ENCODE peak calls at places on chromosomes 5 and 9, in nine cellular contexts. H is psoas muscle; I is neuronal stem cell; P is PC-9; S is CD8-positive, alpha-beta memory T cell; U is bronchial epithelial cell; L is HCT116; A is mucosa of descending colon; O is heart left ventricle. K is an unnamed sample.

GRCh38 chr9:33446507-33447403 is 638 bp downstream of the AQP3 start:
- DNase-seq in A (peak; percentile 61), I (no peak), S (peak; percentile 47), U (peak; percentile 70), P (peak; percentile 47), H (peak; percentile 61), O (peak; percentile 51), L (no peak), K (peak; percentile 38)

GRCh38 chr9:136117291-136118060 is 1.2 kb downstream of the TMEM250 start:
- DNase-seq in U (no peak), L (no peak), A (peak; percentile 73), O (peak; percentile 75), I (no peak), H (no peak), S (no peak), P (no peak), K (no peak)

GRCh38 chr5:145668714-145669113 is 166.4 kb downstream of the PRELID2 start:
- DNase-seq in P (no peak), L (no peak), U (no peak), I (no peak), A (no peak), H (no peak), S (no peak), O (no peak), K (no peak)

GRCh38 chr5:167861134-167861930 is 430.1 kb upstream of the WWC1 start:
- DNase-seq in A (no peak), O (peak; percentile 11), U (no peak), L (no peak), H (peak; percentile 9), P (no peak), I (peak; percentile 58), S (no peak), K (no peak)

GRCh38 chr9:124629600-124629999 is 122.4 kb upstream of the NR5A1 start:
- DNase-seq in L (no peak), O (no peak), H (no peak), A (no peak), S (no peak), U (peak; percentile 64), P (no peak), I (no peak), K (no peak)

GRCh38 chr5:54226215-54226614 is 84.2 kb downstream of the ARL15 start:
- DNase-seq in P (no peak), U (no peak), L (no peak), A (no peak), S (no peak), H (no peak), I (no peak), O (no peak), K (no peak)

GRCh38 chr5:137470111-137470920 is 28.8 kb downstream of the SPOCK1 start:
- DNase-seq in U (peak; percentile 99), S (no peak), O (no peak), P (peak; percentile 37), H (peak; percentile 71), I (no peak), A (no peak), L (no peak), K (peak; percentile 88)

GRCh38 chr9:83304686-83305085 is 233.5 kb downstream of the FRMD3 start:
- DNase-seq in O (peak; percentile 92), H (peak; percentile 80), I (no peak), P (no peak), S (no peak), A (peak; percentile 38), U (no peak), L (no peak), K (no peak)

GRCh38 chr5:93586948-93587918 is 4.2 kb downstream of the NR2F1 start:
- DNase-seq in I (no peak), H (no peak), L (no peak), O (no peak), U (no peak), A (no peak), P (no peak), S (no peak), K (no peak)

GRCh38 chr9:3331801-3332200 is 194.0 kb downstream of the RFX3 start:
- DNase-seq in S (no peak), P (no peak), H (no peak), A (no peak), L (peak; percentile 18), I (no peak), U (no peak), O (no peak), K (no peak)

GRCh38 chr5:66518753-66519152 is 77.4 kb upstream of the MAST4 start:
- DNase-seq in H (no peak), O (no peak), I (no peak), S (no peak), A (no peak), U (peak; percentile 90), P (no peak), L (no peak), K (no peak)

GRCh38 chr5:137096149-137097103 is 402.7 kb downstream of the SPOCK1 start:
- DNase-seq in I (no peak), P (no peak), A (no peak), O (no peak), U (peak; percentile 83), H (no peak), S (no peak), L (no peak), K (no peak)

GRCh38 chr9:126411225-126411947 is 84.8 kb downstream of the MVB12B start:
- DNase-seq in O (no peak), P (peak; percentile 26), S (no peak), H (no peak), U (peak; percentile 87), I (no peak), A (no peak), L (no peak), K (peak; percentile 25)

GRCh38 chr5:138725153-138725884 is 27.9 kb upstream of the CTNNA1 start:
- DNase-seq in O (peak; percentile 42), L (peak; percentile 86), H (peak; percentile 28), S (no peak), U (peak; percentile 97), I (peak; percentile 24), A (no peak), P (peak; percentile 99), K (peak; percentile 45)

GRCh38 chr9:134329886-134330285 is 3.6 kb downstream of the RXRA start:
- DNase-seq in S (no peak), A (peak; percentile 71), P (no peak), H (peak; percentile 76), L (no peak), O (no peak), I (no peak), U (peak; percentile 42), K (no peak)

GRCh38 chr5:128271859-128272446 is 188.4 kb downstream of the SLC12A2 start:
- DNase-seq in P (peak; percentile 79), S (no peak), A (no peak), O (peak; percentile 31), H (no peak), U (peak; percentile 89), I (no peak), L (peak; percentile 43), K (peak; percentile 37)

GRCh38 chr9:95840096-95840495 is 35.4 kb upstream of the ERCC6L2 start:
- DNase-seq in O (no peak), L (no peak), P (no peak), A (no peak), S (no peak), I (no peak), H (no peak), U (no peak), K (no peak)

GRCh38 chr5:102807878-102808502 is 52.9 kb downstream of the PAM start:
- DNase-seq in L (no peak), H (no peak), I (peak; percentile 15), A (no peak), O (no peak), P (no peak), S (no peak), U (no peak), K (peak; percentile 86)

GRCh38 chr5:177482359-177482795 is 8.9 kb upstream of the DBN1 start:
- DNase-seq in P (peak; percentile 19), H (no peak), S (no peak), A (no peak), U (no peak), I (no peak), L (no peak), O (no peak), K (no peak)

GRCh38 chr9:90857855-90858254 is 56.2 kb downstream of the SYK start:
- DNase-seq in H (no peak), A (no peak), U (no peak), S (no peak), P (no peak), I (no peak), L (no peak), O (no peak), K (no peak)

GRCh38 chr9:90860826-90861225 is 59.2 kb downstream of the SYK start:
- DNase-seq in P (no peak), O (no peak), S (no peak), I (no peak), H (no peak), A (no peak), U (no peak), L (no peak), K (no peak)

GRCh38 chr9:90857103-90857502 is 55.5 kb downstream of the SYK start:
- DNase-seq in L (no peak), A (no peak), I (no peak), P (no peak), S (no peak), H (no peak), O (no peak), U (no peak), K (no peak)

GRCh38 chr9:90860382-90860781 is 58.8 kb downstream of the SYK start:
- DNase-seq in H (no peak), I (no peak), O (no peak), A (no peak), P (no peak), U (no peak), L (no peak), S (no peak), K (no peak)

GRCh38 chr9:90858505-90858904 is 56.9 kb downstream of the SYK start:
- DNase-seq in U (no peak), P (no peak), S (no peak), H (no peak), I (no peak), A (no peak), L (no peak), O (no peak), K (no peak)
- H3K36me3 ChIP-seq in U (peaks cover 5% of the 10 kb centered on the region), P (no peaks in the 10 kb centered on the region), S (no peaks in the 10 kb centered on the region), H (no peaks in the 10 kb centered on the region), I (no peaks in the 10 kb centered on the region), A (no peaks in the 10 kb centered on the region), L (no peaks in the 10 kb centered on the region), O (peaks cover 22% of the 10 kb centered on the region), K (no peaks in the 10 kb centered on the region)

GRCh38 chr9:71710856-71711255 is 57.5 kb downstream of the CEMIP2 start:
- DNase-seq in L (no peak), I (no peak), U (peak; percentile 70), P (no peak), A (no peak), S (no peak), O (no peak), H (no peak), K (no peak)
- H3K36me3 ChIP-seq in L (peaks cover 2% of the 10 kb centered on the region), I (peaks cover 98% of the 10 kb centered on the region), U (peaks cover 7% of the 10 kb centered on the region), P (peaks cover 50% of the 10 kb centered on the region), A (peaks cover 9% of the 10 kb centered on the region), S (peaks cover 54% of the 10 kb centered on the region), O (peaks cover 94% of the 10 kb centered on the region), H (peaks cover 81% of the 10 kb centered on the region), K (peaks cover 1% of the 10 kb centered on the region)

GRCh38 chr5:116452774-116453368 is 121.8 kb downstream of the SEMA6A start:
- DNase-seq in I (no peak), O (no peak), L (no peak), S (no peak), U (peak; percentile 4), A (no peak), P (no peak), H (no peak), K (no peak)
- H3K36me3 ChIP-seq in I (no peaks in the 10 kb centered on the region), O (peaks cover 5% of the 10 kb centered on the region), L (no peaks in the 10 kb centered on the region), S (no peaks in the 10 kb centered on the region), U (no peaks in the 10 kb centered on the region), A (no peaks in the 10 kb centered on the region), P (no peaks in the 10 kb centered on the region), H (peaks cover 3% of the 10 kb centered on the region), K (no peaks in the 10 kb centered on the region)

GRCh38 chr9:137731947-137732813 is 113.4 kb downstream of the EHMT1 start:
- DNase-seq in P (no peak), H (no peak), U (no peak), I (no peak), L (no peak), S (no peak), O (no peak), A (no peak), K (no peak)
- H3K36me3 ChIP-seq in P (peaks cover 33% of the 10 kb centered on the region), H (peaks cover 30% of the 10 kb centered on the region), U (peaks cover 17% of the 10 kb centered on the region), I (peaks cover 95% of the 10 kb centered on the region), L (peaks cover 9% of the 10 kb centered on the region), S (peaks cover 44% of the 10 kb centered on the region), O (peaks cover 85% of the 10 kb centered on the region), A (no peaks in the 10 kb centered on the region), K (peaks cover 2% of the 10 kb centered on the region)